ENCODE peak calls at places on chromosomes 1 and 21, in five cellular contexts. U is uterus; E is hepatocyte; D is fibroblast of lung; M is activated T-helper 1 cell treated with anti-CD3 and anti-CD28 coated beads, Interleukin-12 subunit alpha, Interleukin-12 subunit beta, Interleukin-2, Interleukin-4 antibody, amounts not matched to agents 30 ng/mL and 10 ng/mL and 1 ng/mL, durations not matched to agents 14 hours and 24 hours and 36 hours. W is an unnamed sample.

GRCh38 chr1:213374369-213374768 is 323.3 kb downstream of the RPS6KC1 start:
- DNase-seq in M (peak; percentile 13), U (no peak), D (peak; percentile 50), E (peak; percentile 81), W (peak; percentile 44)

GRCh38 chr1:147080013-147080661 is 92.1 kb downstream of the PRKAB2 start:
- DNase-seq in M (no peak), D (no peak), U (no peak), E (no peak), W (no peak)

GRCh38 chr1:233183226-233184020 is 112.1 kb downstream of the PCNX2 start:
- DNase-seq in D (no peak), M (no peak), U (no peak), E (no peak), W (no peak)

GRCh38 chr1:37255111-37255795 is 219.1 kb upstream of the ZC3H12A start:
- DNase-seq in D (no peak), M (no peak), E (peak; percentile 58), U (no peak), W (peak; percentile 87)

GRCh38 chr1:156578006-156578405 is 1.5 kb upstream of the TTC24 start:
- DNase-seq in U (no peak), M (no peak), E (no peak), D (no peak), W (no peak)

GRCh38 chr21:31531967-31532366 is 127.5 kb upstream of the SOD1 start:
- DNase-seq in M (no peak), E (no peak), D (no peak), U (no peak), W (no peak)

GRCh38 chr1:28343405-28343804 is 14.6 kb downstream of the MED18 start:
- DNase-seq in D (no peak), U (no peak), E (no peak), M (no peak), W (no peak)

GRCh38 chr1:199875337-199875736 is 152.2 kb upstream of the NR5A2 start:
- DNase-seq in M (no peak), U (no peak), E (no peak), D (no peak), W (no peak)

GRCh38 chr1:53393325-53393792 is 65.5 kb upstream of the LRP8 start:
- DNase-seq in M (peak; percentile 61), D (peak; percentile 70), U (peak; percentile 79), E (peak; percentile 82), W (peak; percentile 28)

GRCh38 chr1:244779410-244779809 is 56.0 kb upstream of the COX20 start:
- DNase-seq in D (no peak), E (no peak), U (no peak), M (no peak), W (no peak)

GRCh38 chr1:6795661-6796060 is 10.4 kb downstream of the CAMTA1 start:
- DNase-seq in D (peak; percentile 89), M (no peak), U (no peak), E (no peak), W (no peak)

GRCh38 chr1:48099011-48099550 is 101.9 kb upstream of the TRABD2B start:
- DNase-seq in E (no peak), M (no peak), U (no peak), D (no peak), W (no peak)

GRCh38 chr1:167052389-167052788 is 37.8 kb downstream of the GPA33 start:
- DNase-seq in U (no peak), E (peak; percentile 30), D (no peak), M (no peak), W (no peak)

GRCh38 chr1:108082741-108083562 is 117.2 kb downstream of the SLC25A24 start:
- DNase-seq in M (no peak), D (no peak), U (no peak), E (no peak), W (no peak)

GRCh38 chr1:205298191-205298994 is 23.2 kb downstream of the NUAK2 start:
- DNase-seq in M (no peak), E (peak; percentile 80), U (no peak), D (peak; percentile 86), W (no peak)

GRCh38 chr1:85865183-85865582 is 156.9 kb upstream of the ZNHIT6 start:
- DNase-seq in M (no peak), E (no peak), U (no peak), D (peak; percentile 54), W (no peak)

GRCh38 chr21:16838330-16838729 is 674.5 kb upstream of the CXADR start:
- DNase-seq in M (no peak), E (no peak), D (peak; percentile 52), U (no peak), W (peak; percentile 10)

GRCh38 chr1:236018885-236019453 is 45.9 kb downstream of the NID1 start:
- DNase-seq in M (no peak), U (peak; percentile 90), E (peak; percentile 63), D (peak; percentile 98), W (no peak)

GRCh38 chr1:65027699-65028358 is 61.5 kb upstream of the JAK1 start:
- DNase-seq in E (no peak), U (peak; percentile 43), M (no peak), D (no peak), W (no peak)

GRCh38 chr1:3419415-3420204 is 34.9 kb upstream of the ARHGEF16 start:
- DNase-seq in D (no peak), E (no peak), M (no peak), U (no peak), W (no peak)

GRCh38 chr1:212529211-212529731 is 79.3 kb upstream of the ATF3 start:
- DNase-seq in D (peak; percentile 59), U (no peak), M (no peak), E (no peak), W (no peak)

GRCh38 chr1:11984121-11984520 is 3.9 kb downstream of the MFN2 start:
- DNase-seq in E (peak; percentile 61), D (no peak), U (no peak), M (no peak), W (no peak)

GRCh38 chr1:64065571-64065970 is 137.9 kb upstream of the UBE2U start:
- DNase-seq in D (no peak), U (no peak), M (no peak), E (no peak), W (no peak)

GRCh38 chr1:35717911-35718476 is 690 bp downstream of the C1orf216 start:
- DNase-seq in E (peak; percentile 36), M (no peak), D (peak; percentile 72), U (peak; percentile 57), W (peak; percentile 36)

GRCh38 chr1:181251001-181251712 is 162.7 kb downstream of the IER5 start:
- DNase-seq in E (peak; percentile 19), M (no peak), U (no peak), D (peak; percentile 85), W (no peak)

GRCh38 chr1:22053861-22054770 is 1.6 kb downstream of the CDC42 start:
- DNase-seq in D (no peak), E (no peak), U (no peak), M (no peak), W (no peak)

GRCh38 chr1:109669246-109669948 is 1.5 kb downstream of the GSTM2 start:
- DNase-seq in M (no peak), E (no peak), U (no peak), D (no peak), W (no peak)

GRCh38 chr1:164559342-164560070 is 522 bp downstream of the PBX1 start:
- DNase-seq in U (peak; percentile 39), M (no peak), E (peak; percentile 35), D (no peak), W (peak; percentile 78)

GRCh38 chr1:54581621-54582035 is 33.6 kb downstream of the ACOT11 start:
- DNase-seq in D (peak; percentile 82), E (peak; percentile 61), U (peak; percentile 83), M (no peak), W (no peak)

GRCh38 chr1:151166506-151166956 is 587 bp downstream of the SCNM1 start:
- DNase-seq in E (peak; percentile 54), U (no peak), M (no peak), D (peak; percentile 63), W (no peak)

GRCh38 chr1:42358791-42359190 is 21.8 kb upstream of the RIMKLA start:
- DNase-seq in U (no peak), M (no peak), D (no peak), E (no peak), W (no peak)

GRCh38 chr1:241310451-241310850 is 46.6 kb downstream of the RGS7 start:
- DNase-seq in U (no peak), D (peak; percentile 1), M (no peak), E (no peak), W (no peak)

GRCh38 chr1:31515936-31516335 is 60.4 kb upstream of the TINAGL1 start:
- DNase-seq in U (no peak), M (no peak), E (no peak), D (no peak), W (no peak)

GRCh38 chr1:58773406-58773840 is 10.4 kb downstream of the JUN start:
- DNase-seq in M (no peak), U (peak; percentile 24), D (peak; percentile 60), E (peak; percentile 20), W (no peak)

GRCh38 chr1:11807087-11807486 is 1.1 kb downstream of the CLCN6 start:
- DNase-seq in U (no peak), D (no peak), M (no peak), E (no peak), W (no peak)

GRCh38 chr21:44083631-44084291 is 23.4 kb upstream of the PWP2 start:
- DNase-seq in E (no peak), M (peak; percentile 71), D (no peak), U (no peak), W (no peak)

GRCh38 chr1:1926346-1926811 is 7.3 kb upstream of the TMEM52 start:
- DNase-seq in U (no peak), M (no peak), D (no peak), E (peak; percentile 3), W (no peak)

GRCh38 chr1:31562707-31563360 is 13.5 kb upstream of the TINAGL1 start:
- DNase-seq in D (no peak), U (no peak), M (no peak), E (no peak), W (no peak)

GRCh38 chr1:211327341-211327921 is 798 bp downstream of the TRAF5 start:
- DNase-seq in D (peak; percentile 65), E (peak; percentile 67), M (no peak), U (peak; percentile 31), W (no peak)

GRCh38 chr21:32141009-32141357 is 137.9 kb downstream of the MIS18A start:
- DNase-seq in E (no peak), M (no peak), U (no peak), D (no peak), W (no peak)